ENCODE peak calls at places on chromosomes 12 and 14, in eight cellular contexts. O is HL-60, V is HCT116, S is A549, Q is SK-N-SH, A is K562, I is GM23338, L is HepG2. J is an unnamed sample.

GRCh38 chr12:52903855-52904508 is 894 bp downstream of the KRT8 start:
- DNase-seq in O (no peak), V (no peak), S (peak), Q (peak), A (peak), I (peak), L (peak), J (no peak)

GRCh38 chr14:103093856-103094405 is 594 bp upstream of the EXOC3L4 start:
- DNase-seq in O (no peak), V (no peak), S (no peak), Q (no peak), A (no peak), I (no peak), L (no peak), J (no peak)

GRCh38 chr12:108839011-108839889 is 18.1 kb downstream of the SSH1 start:
- DNase-seq in O (no peak), V (no peak), S (no peak), Q (peak), A (no peak), I (no peak), L (no peak), J (no peak)

GRCh38 chr14:90062852-90063539 is 1.2 kb downstream of the KCNK13 start:
- DNase-seq in O (no peak), V (no peak), S (no peak), Q (no peak), A (no peak), I (peak), L (no peak), J (no peak)

GRCh38 chr12:100311317-100311716 is 44.3 kb downstream of the SCYL2 start:
- DNase-seq in O (no peak), V (no peak), S (no peak), Q (no peak), A (no peak), I (no peak), L (no peak), J (no peak)

GRCh38 chr12:27104546-27104945 is 22.2 kb upstream of the C12orf71 start:
- DNase-seq in O (no peak), V (no peak), S (no peak), Q (no peak), A (no peak), I (no peak), L (no peak), J (no peak)

GRCh38 chr12:632102-632696 is 31.0 kb downstream of the NINJ2 start:
- DNase-seq in O (no peak), V (no peak), S (peak), Q (no peak), A (no peak), I (peak), L (peak), J (peak)

GRCh38 chr14:55665067-55665700 is 85.2 kb downstream of the KTN1 start:
- DNase-seq in O (no peak), V (no peak), S (no peak), Q (no peak), A (no peak), I (no peak), L (no peak), J (no peak)

GRCh38 chr14:59455411-59455810 is 9.8 kb downstream of the GPR135 start:
- DNase-seq in O (no peak), V (no peak), S (no peak), Q (no peak), A (no peak), I (no peak), L (no peak), J (no peak)

GRCh38 chr12:5718680-5719079 is 226.4 kb downstream of the ANO2 start:
- DNase-seq in O (no peak), V (no peak), S (no peak), Q (no peak), A (no peak), I (no peak), L (no peak), J (no peak)

GRCh38 chr14:82872494-82872893 is 1338.8 kb upstream of the SEL1L start:
- DNase-seq in O (no peak), V (no peak), S (peak), Q (peak), A (no peak), I (peak), L (no peak), J (no peak)

GRCh38 chr12:65673732-65674131 is 150.6 kb upstream of the HMGA2 start:
- DNase-seq in O (no peak), V (no peak), S (no peak), Q (no peak), A (no peak), I (no peak), L (no peak), J (no peak)
- TF ChIP-seq REST in O (no peak), V (no peak), S (no peak), Q (no peak), A (no peak), I (no peak), L (no peak), J (no peak)

DNA sequence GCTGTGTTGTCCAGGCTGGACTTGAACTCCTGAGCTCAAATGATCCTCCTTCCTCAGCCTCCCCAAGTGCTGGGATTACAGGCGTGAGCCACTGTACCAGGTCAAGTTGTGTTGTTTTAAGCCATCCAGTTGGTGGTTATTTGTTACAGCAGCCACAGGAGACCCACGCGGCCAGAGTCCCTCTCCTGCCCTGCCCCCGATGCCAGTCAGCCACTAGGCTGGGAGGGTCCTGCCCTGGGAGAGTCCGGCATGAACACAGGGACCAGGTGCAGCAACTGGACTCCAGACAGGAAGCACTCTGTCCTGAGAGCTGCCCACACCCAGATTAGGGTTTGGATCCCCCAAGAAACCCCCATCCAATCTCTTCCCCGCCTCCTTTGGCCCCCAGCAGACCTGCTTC is 44.1 kb upstream of the FZD10 start:
- DNase-seq in O (no peak), V (no peak), S (no peak), Q (no peak), A (no peak), I (no peak), L (no peak), J (no peak)
- TF ChIP-seq REST in O (no peak), V (no peak), S (no peak), Q (no peak), A (no peak), I (no peak), L (no peak), J (no peak)

GRCh38 chr12:93803408-93803807 is 126.2 kb downstream of the CRADD start:
- DNase-seq in O (no peak), V (no peak), S (no peak), Q (no peak), A (no peak), I (no peak), L (no peak), J (no peak)

GRCh38 chr12:93805736-93806141 is 128.6 kb downstream of the CRADD start:
- DNase-seq in O (no peak), V (no peak), S (no peak), Q (no peak), A (no peak), I (no peak), L (no peak), J (no peak)

GRCh38 chr12:93804392-93805179 is 127.4 kb downstream of the CRADD start:
- DNase-seq in O (no peak), V (no peak), S (no peak), Q (no peak), A (no peak), I (no peak), L (no peak), J (no peak)

GRCh38 chr12:93802698-93803097 is 125.5 kb downstream of the CRADD start:
- DNase-seq in O (no peak), V (no peak), S (no peak), Q (no peak), A (no peak), I (peak), L (no peak), J (no peak)

GRCh38 chr12:93802293-93802692 is 125.1 kb downstream of the CRADD start:
- DNase-seq in O (no peak), V (no peak), S (no peak), Q (no peak), A (no peak), I (no peak), L (no peak), J (no peak)
- TF ChIP-seq REST in O (no peak), V (no peak), S (no peak), Q (no peak), A (no peak), I (no peak), L (no peak), J (no peak)

GRCh38 chr12:54147606-54148005 is 41.2 kb downstream of the SMUG1 start:
- DNase-seq in O (no peak), V (no peak), S (no peak), Q (no peak), A (no peak), I (no peak), L (no peak), J (no peak)

GRCh38 chr12:54146506-54147145 is 42.2 kb downstream of the SMUG1 start:
- DNase-seq in O (no peak), V (no peak), S (no peak), Q (no peak), A (no peak), I (no peak), L (no peak), J (no peak)

GRCh38 chr12:54145844-54146243 is 42.9 kb downstream of the SMUG1 start:
- DNase-seq in O (no peak), V (no peak), S (no peak), Q (no peak), A (no peak), I (no peak), L (no peak), J (no peak)

GRCh38 chr12:54147186-54147585 is 41.6 kb downstream of the SMUG1 start:
- DNase-seq in O (no peak), V (no peak), S (no peak), Q (no peak), A (no peak), I (no peak), L (no peak), J (no peak)

DNA sequence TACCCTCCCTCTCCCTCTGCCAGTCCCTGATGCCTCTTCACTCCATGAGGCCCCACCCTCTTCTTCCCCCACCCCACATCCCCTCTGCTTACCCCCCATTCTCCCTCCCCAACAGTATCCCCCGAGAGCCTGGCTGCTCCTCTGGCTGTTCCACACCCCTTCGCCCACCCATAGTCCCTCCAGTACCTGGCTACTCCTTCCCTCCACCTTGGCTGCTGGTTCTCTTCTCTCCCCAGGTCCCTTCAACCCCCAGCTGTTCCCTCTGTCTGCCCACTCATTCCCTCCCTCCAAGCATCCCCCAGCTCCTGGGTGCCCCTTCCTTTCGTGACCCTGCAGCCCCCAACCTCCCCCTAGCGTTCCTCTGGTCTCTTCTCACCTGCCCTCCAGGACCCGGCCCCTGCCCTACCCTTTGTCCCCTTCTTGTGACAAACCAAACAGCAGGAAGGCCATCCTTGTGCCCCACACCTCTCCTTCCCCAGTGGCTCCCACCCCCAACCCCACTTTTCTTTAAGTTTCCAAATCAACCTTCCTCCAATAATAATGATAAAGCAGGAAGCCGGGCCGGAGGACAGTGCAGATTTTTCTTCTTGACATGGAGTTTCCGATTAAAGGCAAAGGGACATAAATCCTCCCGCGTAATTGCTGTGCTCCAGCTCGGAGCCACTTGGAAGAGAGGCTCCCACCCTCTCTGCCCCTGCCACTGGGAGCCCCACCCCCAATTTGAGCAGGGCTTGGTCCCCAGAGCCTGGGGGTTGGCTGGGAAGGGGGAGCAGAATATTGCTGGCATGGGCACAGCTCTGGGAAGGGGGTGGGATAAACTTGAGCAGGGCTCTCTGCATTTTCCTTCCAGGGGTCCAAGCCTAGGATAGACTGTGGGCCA is 40.0 kb downstream of the SMUG1 start:
- DNase-seq in O (no peak), V (no peak), S (no peak), Q (no peak), A (no peak), I (no peak), L (no peak), J (no peak)
- TF ChIP-seq REST in O (no peak), V (no peak), S (no peak), Q (no peak), A (no peak), I (no peak), L (no peak), J (no peak)

DNA sequence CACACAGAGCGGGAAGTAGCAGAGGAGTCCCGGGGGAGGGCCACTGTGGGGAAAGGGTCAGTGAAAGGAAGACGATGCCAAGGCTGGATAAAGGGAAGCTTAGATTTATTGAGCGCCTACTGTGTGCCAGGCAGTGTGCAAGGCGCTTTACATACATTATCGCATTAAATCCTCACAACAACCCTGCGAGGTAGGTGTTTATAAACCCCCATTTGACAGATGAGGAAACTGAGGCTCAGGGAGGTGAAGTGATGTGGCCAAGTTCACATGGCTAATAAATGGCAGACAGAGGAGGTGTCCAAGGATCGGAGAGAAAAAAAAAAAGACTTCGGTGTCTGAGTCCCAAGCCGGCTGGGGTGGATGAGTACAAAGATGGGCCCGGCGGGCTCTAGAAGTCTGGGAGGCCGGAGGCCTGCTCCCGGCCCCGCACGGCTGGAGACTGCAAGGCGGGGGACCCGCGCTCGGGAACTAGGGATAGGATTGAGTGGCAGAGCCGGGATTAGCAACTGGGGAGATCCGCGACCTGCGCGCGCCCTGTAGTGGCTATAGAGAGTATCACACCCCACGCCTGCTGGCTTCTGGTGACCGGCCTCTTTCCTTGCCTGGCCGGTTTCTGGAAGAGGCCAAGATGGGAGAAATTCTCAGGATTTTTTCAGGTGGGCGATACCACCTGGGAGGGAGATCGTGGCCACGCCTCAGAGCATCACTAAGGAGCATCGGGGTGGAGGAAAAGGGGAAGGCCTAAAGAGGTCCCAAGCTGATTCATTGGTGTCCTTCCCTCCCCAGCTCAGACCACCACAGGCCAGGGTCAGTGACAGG is 3.9 kb downstream of the DDN start:
- DNase-seq in O (no peak), V (peak), S (peak), Q (peak), A (peak), I (peak), L (peak), J (peak)
- TF ChIP-seq REST in O (no peak), V (no peak), S (no peak), Q (no peak), A (no peak), I (no peak), L (no peak), J (no peak)

GRCh38 chr14:26820578-26820977 is 222.7 kb upstream of the NOVA1 start:
- DNase-seq in O (no peak), V (no peak), S (no peak), Q (no peak), A (no peak), I (no peak), L (no peak), J (no peak)
- TF ChIP-seq REST in O (no peak), V (no peak), S (no peak), Q (no peak), A (no peak), I (no peak), L (no peak), J (no peak)

GRCh38 chr14:52313903-52314481 is at the start of gene PTGER2:
- DNase-seq in O (peak), V (peak), S (peak), Q (peak), A (peak), I (peak), L (no peak), J (no peak)

GRCh38 chr14:52314521-52315354 is 626 bp downstream of the PTGER2 start:
- DNase-seq in O (no peak), V (no peak), S (no peak), Q (peak), A (no peak), I (peak), L (no peak), J (no peak)

GRCh38 chr14:52315355-52315718 is 1.2 kb downstream of the PTGER2 start:
- DNase-seq in O (peak), V (no peak), S (no peak), Q (no peak), A (no peak), I (peak), L (no peak), J (no peak)

GRCh38 chr14:52312872-52313492 is 1.1 kb upstream of the PTGER2 start:
- DNase-seq in O (no peak), V (no peak), S (no peak), Q (no peak), A (no peak), I (no peak), L (no peak), J (no peak)

GRCh38 chr14:52313493-52313881 is 625 bp upstream of the PTGER2 start:
- DNase-seq in O (no peak), V (no peak), S (no peak), Q (no peak), A (no peak), I (peak), L (no peak), J (no peak)
- TF ChIP-seq REST in O (no peak), V (no peak), S (no peak), Q (no peak), A (no peak), I (no peak), L (no peak), J (no peak)

GRCh38 chr12:32651151-32651955 is 27.7 kb upstream of the DNM1L start:
- DNase-seq in O (no peak), V (no peak), S (no peak), Q (no peak), A (no peak), I (no peak), L (peak), J (no peak)

GRCh38 chr12:32647275-32647674 is 31.8 kb upstream of the DNM1L start:
- DNase-seq in O (no peak), V (no peak), S (no peak), Q (no peak), A (no peak), I (peak), L (no peak), J (no peak)

GRCh38 chr12:32651956-32652210 is 27.2 kb upstream of the DNM1L start:
- DNase-seq in O (no peak), V (no peak), S (no peak), Q (no peak), A (no peak), I (no peak), L (no peak), J (no peak)

DNA sequence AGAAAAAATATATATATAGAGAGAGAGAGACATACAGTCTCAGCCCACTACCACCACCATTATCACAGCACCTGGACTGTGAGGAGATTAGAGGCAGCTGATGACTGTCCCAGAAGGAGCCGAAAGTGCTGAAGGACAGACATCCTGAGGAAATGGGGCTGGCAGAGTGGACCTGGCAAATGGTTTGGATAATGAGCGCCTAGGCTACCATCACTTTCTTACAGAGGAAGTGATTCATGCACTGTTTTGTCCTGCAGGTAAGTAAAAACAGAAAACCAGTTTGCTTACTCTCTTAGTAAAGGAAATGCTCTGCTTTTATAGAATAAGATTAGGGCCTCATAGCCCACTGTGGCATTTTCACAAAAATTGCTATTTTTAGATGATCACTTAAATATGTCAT is 28.6 kb upstream of the DNM1L start:
- DNase-seq in O (no peak), V (no peak), S (no peak), Q (no peak), A (no peak), I (no peak), L (no peak), J (no peak)
- TF ChIP-seq REST in O (no peak), V (no peak), S (no peak), Q (no peak), A (no peak), I (no peak), L (no peak), J (no peak)

GRCh38 chr12:51013441-51013840 is 12.7 kb downstream of the SLC11A2 start:
- DNase-seq in O (no peak), V (no peak), S (no peak), Q (no peak), A (no peak), I (no peak), L (no peak), J (no peak)
- TF ChIP-seq REST in O (no peak), V (no peak), S (no peak), Q (no peak), A (no peak), I (no peak), L (no peak), J (no peak)

GRCh38 chr12:46751173-46751572 is 74.6 kb downstream of the SLC38A4 start:
- DNase-seq in O (no peak), V (no peak), S (no peak), Q (no peak), A (no peak), I (no peak), L (no peak), J (no peak)
- TF ChIP-seq REST in O (no peak), V (no peak), S (no peak), Q (no peak), A (no peak), I (no peak), L (no peak), J (no peak)

J was measured in Panc1.